ENCODE peak calls at places on chromosomes 6 and 20, in ten cellular contexts. One of them, this sample, is unnamed.

GRCh38 chr6:167479967-167480653 is 155.2 kb downstream of the TTLL2 start:
- DNase-seq in transverse colon: no peak
- DNase-seq in AG04449: no peak
- DNase-seq in CD8-positive, alpha-beta T cell: no peak
- DNase-seq in neural crest cell: no peak
- DNase-seq in right lobe of liver: no peak
- DNase-seq in A549: no peak
- DNase-seq in spleen: no peak
- DNase-seq in tibial nerve: no peak
- DNase-seq in nephron progenitor cell: no peak
- DNase-seq in this sample: no peak

GRCh38 chr6:77313595-77313994 is 149.7 kb downstream of the HTR1B start:
- DNase-seq in transverse colon: no peak
- DNase-seq in AG04449: no peak
- DNase-seq in CD8-positive, alpha-beta T cell: no peak
- DNase-seq in neural crest cell: no peak
- DNase-seq in right lobe of liver: no peak
- DNase-seq in A549: no peak
- DNase-seq in spleen: no peak
- DNase-seq in tibial nerve: no peak
- DNase-seq in nephron progenitor cell: no peak
- DNase-seq in this sample: no peak

GRCh38 chr6:31403283-31403989 is at the start of gene MICA:
- DNase-seq in transverse colon: peak
- DNase-seq in AG04449: peak
- DNase-seq in CD8-positive, alpha-beta T cell: no peak
- DNase-seq in neural crest cell: peak
- DNase-seq in right lobe of liver: peak
- DNase-seq in A549: peak
- DNase-seq in spleen: peak
- DNase-seq in tibial nerve: peak
- DNase-seq in nephron progenitor cell: peak
- DNase-seq in this sample: peak

GRCh38 chr6:121767254-121767653 is 331.8 kb downstream of the GJA1 start:
- DNase-seq in transverse colon: no peak
- DNase-seq in AG04449: no peak
- DNase-seq in CD8-positive, alpha-beta T cell: no peak
- DNase-seq in neural crest cell: no peak
- DNase-seq in right lobe of liver: no peak
- DNase-seq in A549: no peak
- DNase-seq in spleen: no peak
- DNase-seq in tibial nerve: no peak
- DNase-seq in nephron progenitor cell: no peak
- DNase-seq in this sample: no peak

GRCh38 chr6:117233146-117233545 is 32.2 kb upstream of the VGLL2 start:
- DNase-seq in transverse colon: no peak
- DNase-seq in AG04449: no peak
- DNase-seq in CD8-positive, alpha-beta T cell: no peak
- DNase-seq in neural crest cell: no peak
- DNase-seq in right lobe of liver: no peak
- DNase-seq in A549: no peak
- DNase-seq in spleen: no peak
- DNase-seq in tibial nerve: no peak
- DNase-seq in nephron progenitor cell: no peak
- DNase-seq in this sample: no peak

GRCh38 chr20:25376886-25377285 is 13.7 kb downstream of the ABHD12 start:
- DNase-seq in transverse colon: no peak
- DNase-seq in AG04449: no peak
- DNase-seq in CD8-positive, alpha-beta T cell: no peak
- DNase-seq in neural crest cell: no peak
- DNase-seq in right lobe of liver: no peak
- DNase-seq in A549: no peak
- DNase-seq in spleen: no peak
- DNase-seq in tibial nerve: no peak
- DNase-seq in nephron progenitor cell: no peak
- DNase-seq in this sample: no peak

GRCh38 chr6:105209950-105210706 is 30.3 kb upstream of the POPDC3 start:
- DNase-seq in transverse colon: no peak
- DNase-seq in AG04449: no peak
- DNase-seq in CD8-positive, alpha-beta T cell: no peak
- DNase-seq in neural crest cell: no peak
- DNase-seq in right lobe of liver: no peak
- DNase-seq in A549: peak
- DNase-seq in spleen: no peak
- DNase-seq in tibial nerve: no peak
- DNase-seq in nephron progenitor cell: no peak
- DNase-seq in this sample: no peak

GRCh38 chr20:43569282-43569681 is 10.5 kb downstream of the SGK2 start:
- DNase-seq in transverse colon: no peak
- DNase-seq in AG04449: no peak
- DNase-seq in CD8-positive, alpha-beta T cell: no peak
- DNase-seq in neural crest cell: no peak
- DNase-seq in right lobe of liver: no peak
- DNase-seq in A549: no peak
- DNase-seq in spleen: peak
- DNase-seq in tibial nerve: no peak
- DNase-seq in nephron progenitor cell: no peak
- DNase-seq in this sample: no peak

GRCh38 chr6:13278991-13279390 is 49.3 kb downstream of the TBC1D7 start:
- DNase-seq in transverse colon: no peak
- DNase-seq in AG04449: peak
- DNase-seq in CD8-positive, alpha-beta T cell: no peak
- DNase-seq in neural crest cell: no peak
- DNase-seq in right lobe of liver: no peak
- DNase-seq in A549: no peak
- DNase-seq in spleen: no peak
- DNase-seq in tibial nerve: no peak
- DNase-seq in nephron progenitor cell: no peak
- DNase-seq in this sample: no peak

GRCh38 chr6:13280253-13280652 is 48.1 kb downstream of the TBC1D7 start:
- DNase-seq in transverse colon: no peak
- DNase-seq in AG04449: no peak
- DNase-seq in CD8-positive, alpha-beta T cell: no peak
- DNase-seq in neural crest cell: no peak
- DNase-seq in right lobe of liver: no peak
- DNase-seq in A549: no peak
- DNase-seq in spleen: no peak
- DNase-seq in tibial nerve: no peak
- DNase-seq in nephron progenitor cell: no peak
- DNase-seq in this sample: no peak

GRCh38 chr6:13277231-13277630 is 51.1 kb downstream of the TBC1D7 start:
- DNase-seq in transverse colon: no peak
- DNase-seq in AG04449: no peak
- DNase-seq in CD8-positive, alpha-beta T cell: no peak
- DNase-seq in neural crest cell: no peak
- DNase-seq in right lobe of liver: no peak
- DNase-seq in A549: no peak
- DNase-seq in spleen: no peak
- DNase-seq in tibial nerve: no peak
- DNase-seq in nephron progenitor cell: no peak
- DNase-seq in this sample: no peak

GRCh38 chr6:13275435-13275989 is 52.8 kb downstream of the TBC1D7 start:
- DNase-seq in transverse colon: no peak
- DNase-seq in AG04449: no peak
- DNase-seq in CD8-positive, alpha-beta T cell: no peak
- DNase-seq in neural crest cell: no peak
- DNase-seq in right lobe of liver: no peak
- DNase-seq in A549: no peak
- DNase-seq in spleen: no peak
- DNase-seq in tibial nerve: no peak
- DNase-seq in nephron progenitor cell: no peak
- DNase-seq in this sample: no peak

DNA sequence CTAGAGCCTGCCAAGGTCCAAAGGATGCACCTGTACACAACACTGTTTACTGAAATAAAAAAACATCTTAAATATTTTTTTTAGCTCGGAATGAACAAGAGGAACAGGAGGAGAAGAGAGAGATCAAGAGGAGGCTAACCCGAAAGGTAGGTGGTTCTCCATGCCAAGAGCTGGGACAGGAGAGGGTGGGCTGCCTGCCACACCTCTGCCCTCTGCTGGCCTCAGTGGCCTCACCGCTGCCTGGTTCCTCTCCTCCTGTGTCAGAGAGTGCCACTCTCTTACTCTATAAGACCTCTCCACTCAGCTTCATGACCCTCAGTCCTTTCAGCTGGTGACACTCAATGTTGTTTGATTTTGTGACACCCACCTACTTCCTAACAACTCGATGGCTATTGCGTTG is 50.2 kb downstream of the TBC1D7 start:
- DNase-seq in transverse colon: no peak
- DNase-seq in AG04449: no peak
- DNase-seq in CD8-positive, alpha-beta T cell: no peak
- DNase-seq in neural crest cell: no peak
- DNase-seq in right lobe of liver: no peak
- DNase-seq in A549: no peak
- DNase-seq in spleen: peak
- DNase-seq in tibial nerve: no peak
- DNase-seq in nephron progenitor cell: peak
- DNase-seq in this sample: no peak
- TF ChIP-seq CTCF in transverse colon: no peak
- TF ChIP-seq CTCF in AG04449: no peak
- TF ChIP-seq CTCF in CD8-positive, alpha-beta T cell: no peak
- TF ChIP-seq CTCF in neural crest cell: peak
- TF ChIP-seq CTCF in right lobe of liver: peak
- TF ChIP-seq CTCF in A549: no peak
- TF ChIP-seq CTCF in spleen: peak
- TF ChIP-seq CTCF in tibial nerve: no peak
- TF ChIP-seq CTCF in nephron progenitor cell: peak
- TF ChIP-seq CTCF in this sample: no peak

DNA sequence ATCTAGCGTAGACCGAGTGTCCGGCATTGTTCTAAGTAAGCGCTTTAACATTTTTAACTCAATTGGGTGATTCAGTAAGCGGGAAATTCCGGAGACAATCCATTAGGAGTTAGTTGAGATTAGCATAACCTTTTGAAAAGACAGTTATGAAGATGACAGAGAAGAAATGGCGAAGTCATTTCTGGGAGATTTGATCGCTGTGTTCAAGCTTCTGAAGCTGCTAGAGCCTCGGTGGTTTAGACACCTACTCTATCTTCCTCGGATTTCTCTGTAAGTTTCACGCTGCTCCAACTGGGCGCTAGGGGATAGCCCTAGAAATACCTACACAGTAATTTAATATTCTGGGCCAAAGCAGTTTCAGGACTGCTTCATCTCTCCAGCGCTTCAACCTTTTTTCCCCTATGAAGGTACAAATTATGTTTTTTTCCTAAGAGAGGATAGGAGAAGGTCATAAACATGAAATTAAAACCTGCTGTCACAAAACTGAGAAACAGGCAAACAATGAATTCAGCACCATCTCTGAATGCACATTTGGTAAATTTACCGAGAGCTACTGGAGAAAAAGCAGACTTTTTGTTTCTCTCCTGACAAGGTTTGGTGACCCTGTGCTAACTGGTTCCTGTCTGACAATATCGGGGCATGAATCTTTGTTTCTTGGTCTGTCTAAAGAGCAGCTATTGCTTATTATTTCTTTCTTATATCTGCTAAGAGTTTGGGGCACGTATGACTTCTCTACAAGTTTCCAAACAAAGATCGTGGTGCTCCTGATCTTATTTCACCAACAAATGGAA is 22.4 kb downstream of the ZNF311 start:
- DNase-seq in transverse colon: no peak
- DNase-seq in AG04449: no peak
- DNase-seq in CD8-positive, alpha-beta T cell: no peak
- DNase-seq in neural crest cell: no peak
- DNase-seq in right lobe of liver: no peak
- DNase-seq in A549: peak
- DNase-seq in spleen: no peak
- DNase-seq in tibial nerve: peak
- DNase-seq in nephron progenitor cell: no peak
- DNase-seq in this sample: no peak
- TF ChIP-seq CTCF in transverse colon: no peak
- TF ChIP-seq CTCF in AG04449: no peak
- TF ChIP-seq CTCF in CD8-positive, alpha-beta T cell: no peak
- TF ChIP-seq CTCF in neural crest cell: peak
- TF ChIP-seq CTCF in right lobe of liver: no peak
- TF ChIP-seq CTCF in A549: no peak
- TF ChIP-seq CTCF in spleen: no peak
- TF ChIP-seq CTCF in tibial nerve: no peak
- TF ChIP-seq CTCF in nephron progenitor cell: no peak
- TF ChIP-seq CTCF in this sample: no peak

DNA sequence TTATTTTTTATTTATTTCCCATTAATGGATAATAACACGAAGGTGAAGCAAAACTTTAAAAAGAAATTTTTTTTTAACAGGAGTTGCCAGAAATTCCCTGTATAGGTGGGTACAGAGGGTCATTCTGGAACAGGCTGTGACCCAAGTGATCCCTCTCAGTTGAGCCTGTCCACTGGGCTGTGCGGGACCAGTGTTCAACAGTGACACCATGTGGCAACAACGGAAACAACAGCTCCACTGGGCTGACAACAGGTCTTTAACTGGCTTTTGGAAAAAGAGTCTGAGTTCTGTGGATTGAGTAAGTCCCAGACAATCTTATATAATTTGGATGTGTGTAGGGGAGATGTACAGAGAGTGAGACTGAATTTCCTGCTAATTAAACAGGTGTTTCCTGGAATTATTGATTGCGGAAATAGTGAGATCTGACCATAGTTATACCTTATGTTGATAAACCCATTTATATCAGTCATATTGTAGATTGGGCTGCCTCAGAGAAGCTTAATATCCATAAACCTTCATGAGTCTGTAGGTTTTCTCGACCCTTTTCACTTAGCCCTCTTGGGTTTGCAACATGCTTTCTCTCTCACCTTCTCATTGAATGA is 17.6 kb downstream of the KIAA1755 start:
- DNase-seq in transverse colon: no peak
- DNase-seq in AG04449: no peak
- DNase-seq in CD8-positive, alpha-beta T cell: no peak
- DNase-seq in neural crest cell: peak
- DNase-seq in right lobe of liver: no peak
- DNase-seq in A549: peak
- DNase-seq in spleen: peak
- DNase-seq in tibial nerve: no peak
- DNase-seq in nephron progenitor cell: peak
- DNase-seq in this sample: no peak
- TF ChIP-seq CTCF in transverse colon: no peak
- TF ChIP-seq CTCF in AG04449: peak
- TF ChIP-seq CTCF in CD8-positive, alpha-beta T cell: peak
- TF ChIP-seq CTCF in neural crest cell: peak
- TF ChIP-seq CTCF in right lobe of liver: peak
- TF ChIP-seq CTCF in A549: peak
- TF ChIP-seq CTCF in spleen: no peak
- TF ChIP-seq CTCF in tibial nerve: no peak
- TF ChIP-seq CTCF in nephron progenitor cell: peak
- TF ChIP-seq CTCF in this sample: peak

GRCh38 chr6:2507638-2508037 is 243.1 kb downstream of the MYLK4 start:
- DNase-seq in transverse colon: no peak
- DNase-seq in AG04449: no peak
- DNase-seq in CD8-positive, alpha-beta T cell: no peak
- DNase-seq in neural crest cell: no peak
- DNase-seq in right lobe of liver: no peak
- DNase-seq in A549: no peak
- DNase-seq in spleen: no peak
- DNase-seq in tibial nerve: no peak
- DNase-seq in nephron progenitor cell: no peak
- DNase-seq in this sample: no peak

GRCh38 chr6:2503816-2504494 is 246.8 kb downstream of the MYLK4 start:
- DNase-seq in transverse colon: no peak
- DNase-seq in AG04449: peak
- DNase-seq in CD8-positive, alpha-beta T cell: no peak
- DNase-seq in neural crest cell: no peak
- DNase-seq in right lobe of liver: no peak
- DNase-seq in A549: peak
- DNase-seq in spleen: no peak
- DNase-seq in tibial nerve: no peak
- DNase-seq in nephron progenitor cell: no peak
- DNase-seq in this sample: no peak

GRCh38 chr6:2507016-2507415 is 243.7 kb downstream of the MYLK4 start:
- DNase-seq in transverse colon: no peak
- DNase-seq in AG04449: no peak
- DNase-seq in CD8-positive, alpha-beta T cell: no peak
- DNase-seq in neural crest cell: no peak
- DNase-seq in right lobe of liver: no peak
- DNase-seq in A549: no peak
- DNase-seq in spleen: no peak
- DNase-seq in tibial nerve: no peak
- DNase-seq in nephron progenitor cell: no peak
- DNase-seq in this sample: no peak

GRCh38 chr6:2504495-2505064 is 246.1 kb downstream of the MYLK4 start:
- DNase-seq in transverse colon: no peak
- DNase-seq in AG04449: no peak
- DNase-seq in CD8-positive, alpha-beta T cell: no peak
- DNase-seq in neural crest cell: no peak
- DNase-seq in right lobe of liver: no peak
- DNase-seq in A549: no peak
- DNase-seq in spleen: no peak
- DNase-seq in tibial nerve: no peak
- DNase-seq in nephron progenitor cell: no peak
- DNase-seq in this sample: no peak

GRCh38 chr6:2505624-2506023 is 245.1 kb downstream of the MYLK4 start:
- DNase-seq in transverse colon: no peak
- DNase-seq in AG04449: no peak
- DNase-seq in CD8-positive, alpha-beta T cell: no peak
- DNase-seq in neural crest cell: peak
- DNase-seq in right lobe of liver: no peak
- DNase-seq in A549: peak
- DNase-seq in spleen: no peak
- DNase-seq in tibial nerve: no peak
- DNase-seq in nephron progenitor cell: peak
- DNase-seq in this sample: no peak
- TF ChIP-seq CTCF in transverse colon: no peak
- TF ChIP-seq CTCF in AG04449: no peak
- TF ChIP-seq CTCF in CD8-positive, alpha-beta T cell: no peak
- TF ChIP-seq CTCF in neural crest cell: peak
- TF ChIP-seq CTCF in right lobe of liver: no peak
- TF ChIP-seq CTCF in A549: no peak
- TF ChIP-seq CTCF in spleen: no peak
- TF ChIP-seq CTCF in tibial nerve: no peak
- TF ChIP-seq CTCF in nephron progenitor cell: peak
- TF ChIP-seq CTCF in this sample: peak